ENCODE peak calls at places on chromosomes 2 and 18, in four cellular contexts. T is GM03348; H is activated T-cell treated with anti-CD3 and anti-CD28 coated beads, Interleukin-2, amount 50 U/mL, for 72 hours; V is activated CD8-positive, alpha-beta memory T cell treated with anti-CD3 and anti-CD28 coated beads for 48 hours. Y is an unnamed sample.

GRCh38 chr2:134402385-134402784 is 148.5 kb downstream of the MGAT5 start:
- DNase-seq in T (peak; percentile 83), H (no peak), V (no peak), Y (no peak)

GRCh38 chr18:55858661-55859111 is 270.7 kb upstream of the TCF4 start:
- DNase-seq in T (no peak), H (no peak), V (no peak), Y (no peak)

GRCh38 chr2:44155577-44156446 is 12.9 kb upstream of the PPM1B start:
- DNase-seq in T (no peak), H (no peak), V (no peak), Y (no peak)

GRCh38 chr2:233372855-233373254 is 18.6 kb downstream of the DGKD start:
- DNase-seq in T (no peak), H (no peak), V (no peak), Y (no peak)

GRCh38 chr2:156456616-156457015 is 20.4 kb downstream of the GPD2 start:
- DNase-seq in T (no peak), H (no peak), V (no peak), Y (no peak)

GRCh38 chr2:226993171-226993570 is 157.3 kb downstream of the RHBDD1 start:
- DNase-seq in T (no peak), H (no peak), V (no peak), Y (no peak)

GRCh38 chr2:39772812-39773152 is 6.3 kb downstream of the THUMPD2 start:
- DNase-seq in T (no peak), H (no peak), V (no peak), Y (no peak)

GRCh38 chr2:237045449-237045848 is 40.2 kb upstream of the COPS8 start:
- DNase-seq in T (no peak), H (no peak), V (no peak), Y (no peak)

GRCh38 chr2:168216351-168217005 is 30.9 kb downstream of the STK39 start:
- DNase-seq in T (peak; percentile 12), H (no peak), V (no peak), Y (no peak)

GRCh38 chr2:191916826-191917225 is 69.9 kb upstream of the CAVIN2 start:
- DNase-seq in T (peak; percentile 11), H (no peak), V (no peak), Y (no peak)

GRCh38 chr2:173198338-173198737 is 122.7 kb downstream of the MAP3K20 start:
- DNase-seq in T (no peak), H (no peak), V (no peak), Y (no peak)

GRCh38 chr2:127422631-127423475 is 4.6 kb downstream of the PROC start:
- DNase-seq in T (no peak), H (peak; percentile 27), V (no peak), Y (no peak)

GRCh38 chr2:18455256-18455862 is 105.1 kb downstream of the RDH14 start:
- DNase-seq in T (peak; percentile 75), H (no peak), V (no peak), Y (no peak)

GRCh38 chr2:104862061-104862941 is 8.4 kb downstream of the POU3F3 start:
- DNase-seq in T (no peak), H (no peak), V (no peak), Y (no peak)

GRCh38 chr2:29920631-29921559 is 491 bp downstream of the ALK start:
- DNase-seq in T (peak; percentile 41), H (peak; percentile 2), V (no peak), Y (no peak)

GRCh38 chr2:11179196-11179595 is 23.9 kb downstream of the SLC66A3 start:
- DNase-seq in T (no peak), H (no peak), V (no peak), Y (no peak)

GRCh38 chr2:112692496-112692911 is 28.3 kb upstream of the NT5DC4 start:
- DNase-seq in T (peak; percentile 92), H (peak; percentile 82), V (no peak), Y (peak; percentile 72)

GRCh38 chr2:126687086-126687485 is 31.1 kb downstream of the GYPC start:
- DNase-seq in T (no peak), H (no peak), V (no peak), Y (no peak)

GRCh38 chr2:32235315-32235714 is 29.4 kb downstream of the NLRC4 start:
- DNase-seq in T (no peak), H (no peak), V (no peak), Y (no peak)

GRCh38 chr2:112794131-112794733 is 9.9 kb upstream of the IL1A start:
- DNase-seq in T (peak; percentile 75), H (peak; percentile 49), V (peak; percentile 18), Y (no peak)

GRCh38 chr2:10169581-10169980 is 47.0 kb downstream of the RRM2 start:
- DNase-seq in T (no peak), H (no peak), V (no peak), Y (no peak)

GRCh38 chr18:13641551-13642439 is 84.6 kb downstream of the FAM210A start:
- DNase-seq in T (no peak), H (no peak), V (no peak), Y (no peak)

Y was measured in GOT3.